ENCODE peak calls at places on chromosomes 5 and 9, in ten cellular contexts. K is stimulated activated CD4-positive, alpha-beta T cell treated with anti-CD3 and anti-CD28 coated beads, Interleukin-1b, Interleukin-23, amount 100 ng/mL, for 48 hours; G is sigmoid colon; Z is HFFc6; D is hepatic stellate cell; T is stimulated activated CD8-positive, alpha-beta memory T cell treated with anti-CD3 and anti-CD28 coated beads, Interleukin-4, amount 100 ng/mL, for 1 hour; X is AG08395; R is fibroblast of gingiva; W is right lobe of liver; F is AG08396. U is an unnamed sample.

GRCh38 chr5:38722918-38723317 is 122.9 kb upstream of the OSMR start:
- DNase-seq in W (no peak), G (no peak), T (no peak), Z (no peak), F (no peak), R (no peak), X (no peak), K (peak), D (no peak), U (no peak)

GRCh38 chr5:163705983-163706771 is 200.8 kb downstream of the MAT2B start:
- DNase-seq in R (no peak), K (no peak), T (no peak), X (no peak), W (no peak), G (no peak), Z (peak), F (peak), D (peak), U (peak)

GRCh38 chr9:124373386-124373785 is 41.9 kb downstream of the PSMB7 start:
- DNase-seq in G (no peak), X (no peak), D (no peak), Z (no peak), W (no peak), K (no peak), F (no peak), T (no peak), R (no peak), U (no peak)

GRCh38 chr9:68822596-68823165 is 117.6 kb downstream of the PIP5K1B start:
- DNase-seq in K (no peak), D (no peak), Z (no peak), R (no peak), G (no peak), T (no peak), F (no peak), X (no peak), W (no peak), U (no peak)

GRCh38 chr9:80501635-80502034 is 929.9 kb downstream of the TLE4 start:
- DNase-seq in K (no peak), F (no peak), D (no peak), W (no peak), T (no peak), X (no peak), G (no peak), Z (no peak), R (peak), U (peak)

GRCh38 chr5:127572930-127573329 is 55.5 kb downstream of the PRRC1 start:
- DNase-seq in D (no peak), G (no peak), Z (no peak), T (no peak), X (no peak), W (no peak), K (no peak), R (peak), F (no peak), U (peak)

GRCh38 chr5:139667730-139668063 is 19.5 kb downstream of the CXXC5 start:
- DNase-seq in D (peak), Z (peak), T (no peak), K (no peak), R (no peak), G (no peak), W (no peak), F (peak), X (no peak), U (no peak)

GRCh38 chr9:18985464-18985951 is 47.5 kb downstream of the SAXO1 start:
- DNase-seq in R (peak), G (no peak), W (no peak), T (no peak), K (no peak), F (no peak), X (peak), Z (no peak), D (no peak), U (peak)

GRCh38 chr9:29928072-29928471 is 2354.8 kb upstream of the C9orf72 start:
- DNase-seq in T (no peak), K (no peak), D (no peak), R (no peak), Z (no peak), X (no peak), W (no peak), G (no peak), F (no peak), U (no peak)

GRCh38 chr9:70941191-70941590 is 180.2 kb downstream of the TRPM3 start:
- DNase-seq in K (no peak), T (no peak), Z (no peak), G (no peak), W (no peak), F (no peak), D (no peak), R (no peak), X (no peak), U (no peak)

GRCh38 chr9:113728989-113729388 is 147.1 kb upstream of the ZNF618 start:
- DNase-seq in G (no peak), W (no peak), R (no peak), X (no peak), F (no peak), K (no peak), Z (no peak), D (no peak), T (no peak), U (no peak)

GRCh38 chr9:35906923-35907699 is 1.1 kb downstream of the HRCT1 start:
- DNase-seq in G (peak), Z (peak), X (peak), T (no peak), K (no peak), W (no peak), F (peak), R (peak), D (peak), U (peak)

GRCh38 chr9:36802171-36802920 is 229.7 kb downstream of the MELK start:
- DNase-seq in Z (peak), D (no peak), G (no peak), K (no peak), T (no peak), X (peak), R (peak), F (peak), W (no peak), U (peak)

GRCh38 chr9:130193531-130194405 is 21.6 kb downstream of the NCS1 start:
- DNase-seq in Z (no peak), F (no peak), D (peak), W (no peak), R (no peak), T (no peak), K (no peak), X (peak), G (no peak), U (no peak)

GRCh38 chr5:17619353-17619752 is 9.2 kb downstream of the TAF11L12 start:
- DNase-seq in X (no peak), G (no peak), R (no peak), K (no peak), T (no peak), F (no peak), D (no peak), Z (no peak), W (no peak), U (no peak)

GRCh38 chr5:140273401-140273877 is 29.5 kb downstream of the PFDN1 start:
- DNase-seq in R (peak), W (no peak), Z (no peak), X (no peak), T (no peak), G (no peak), K (no peak), D (no peak), F (no peak), U (no peak)

GRCh38 chr9:73143606-73144328 is 7.9 kb upstream of the ANXA1 start:
- DNase-seq in D (peak), Z (peak), F (peak), W (no peak), T (no peak), G (no peak), K (no peak), R (peak), X (peak), U (peak)

GRCh38 chr9:1876891-1877496 is 138.2 kb upstream of the SMARCA2 start:
- DNase-seq in X (no peak), D (no peak), G (no peak), K (no peak), R (no peak), Z (no peak), W (no peak), F (no peak), T (no peak), U (no peak)

GRCh38 chr9:123135458-123135857 is 102.0 kb downstream of the GPR21 start:
- DNase-seq in W (no peak), R (no peak), F (no peak), D (no peak), T (no peak), K (no peak), G (no peak), Z (no peak), X (no peak), U (no peak)